ENCODE peak calls at places on chromosomes 4 and X, in eight cellular contexts. F is Calu3, K is psoas muscle, C is spleen, D is astrocyte of the spinal cord, E is choroid plexus epithelial cell, Q is nephron progenitor cell, R is hepatocyte. P is an unnamed sample.

GRCh38 chr4:42048394-42048793 is 58.1 kb downstream of the SLC30A9 start:
- DNase-seq in E (peak), D (peak), Q (no peak), R (no peak), K (no peak), F (no peak), C (no peak), P (no peak)

GRCh38 chrX:98480606-98481005 is 1596.9 kb downstream of the RPA4 start:
- DNase-seq in E (no peak), K (no peak), D (no peak), Q (no peak), R (no peak), C (no peak), F (no peak), P (no peak)

GRCh38 chrX:100695991-100696390 is 35.9 kb downstream of the SYTL4 start:
- DNase-seq in K (no peak), F (no peak), Q (no peak), R (no peak), D (no peak), E (peak), C (no peak), P (no peak)

GRCh38 chr4:4271912-4272311 is 18.0 kb downstream of the LYAR start:
- DNase-seq in C (no peak), E (peak), Q (no peak), K (no peak), R (no peak), F (no peak), D (no peak), P (no peak)

GRCh38 chrX:37825225-37825842 is 22.0 kb downstream of the DYNLT3 start:
- DNase-seq in E (peak), R (peak), Q (peak), D (peak), K (no peak), F (peak), C (no peak), P (no peak)

GRCh38 chrX:43717161-43717560 is 61.1 kb downstream of the MAOA start:
- DNase-seq in D (no peak), R (no peak), E (no peak), Q (no peak), C (no peak), F (no peak), K (no peak), P (no peak)

GRCh38 chrX:69555396-69556023 is 51.4 kb downstream of the NALF2 start:
- DNase-seq in C (no peak), R (peak), D (no peak), E (peak), K (no peak), Q (no peak), F (no peak), P (no peak)

GRCh38 chr4:45946699-45947098 is 177.2 kb downstream of the GABRG1 start:
- DNase-seq in Q (no peak), E (no peak), K (no peak), R (no peak), C (no peak), F (no peak), D (no peak), P (no peak)

GRCh38 chr4:7717161-7717560 is 222.5 kb downstream of the AFAP1 start:
- DNase-seq in C (no peak), R (no peak), Q (no peak), F (no peak), E (no peak), D (no peak), K (peak), P (no peak)

GRCh38 chrX:46408553-46409407 is 136.4 kb downstream of the ZNF674 start:
- DNase-seq in C (peak), Q (peak), R (peak), D (peak), F (peak), E (peak), K (peak), P (no peak)

GRCh38 chr4:4555916-4556315 is 14.1 kb upstream of the STX18 start:
- DNase-seq in K (no peak), D (peak), Q (no peak), C (no peak), E (peak), R (no peak), F (no peak), P (no peak)

GRCh38 chr4:26780524-26780923 is 80.1 kb upstream of the STIM2 start:
- DNase-seq in F (no peak), Q (no peak), K (no peak), D (peak), E (peak), C (no peak), R (no peak), P (no peak)

GRCh38 chrX:40173662-40174593 is 76.2 kb upstream of the BCOR start:
- DNase-seq in D (no peak), F (peak), C (peak), R (peak), Q (peak), K (peak), E (peak), P (peak)

GRCh38 chr4:174538123-174538875 is 16.0 kb upstream of the HPGD start:
- DNase-seq in R (peak), Q (no peak), E (no peak), C (no peak), F (no peak), D (no peak), K (no peak), P (no peak)

GRCh38 chr4:126124817-126125216 is 810.1 kb downstream of the FAT4 start:
- DNase-seq in Q (no peak), K (no peak), E (no peak), R (no peak), C (no peak), D (no peak), F (no peak), P (no peak)

GRCh38 chr4:173735055-173735454 is 205.0 kb upstream of the HAND2 start:
- DNase-seq in C (no peak), E (no peak), Q (no peak), D (no peak), R (no peak), K (no peak), F (no peak), P (no peak)

GRCh38 chrX:150155396-150156048 is 207.6 kb upstream of the MAMLD1 start:
- DNase-seq in D (peak), Q (no peak), F (peak), E (peak), C (no peak), K (no peak), R (peak), P (no peak)

GRCh38 chrX:78922754-78923153 is 22.4 kb upstream of the P2RY10 start:
- DNase-seq in F (no peak), C (no peak), R (no peak), E (no peak), D (no peak), K (no peak), Q (no peak), P (no peak)

GRCh38 chr4:56301181-56302076 is 85.9 kb downstream of the AASDH start:
- DNase-seq in Q (peak), D (peak), F (peak), K (no peak), E (peak), R (peak), C (no peak), P (no peak)

GRCh38 chrX:19075754-19076153 is 46.5 kb downstream of the ADGRG2 start:
- DNase-seq in Q (no peak), F (no peak), D (no peak), E (no peak), K (no peak), C (no peak), R (no peak), P (no peak)

GRCh38 chrX:30875957-30876356 is 13.1 kb downstream of the TAB3 start:
- DNase-seq in R (no peak), Q (no peak), E (peak), D (peak), F (no peak), C (no peak), K (no peak), P (no peak)

GRCh38 chr4:168737441-168738176 is 240.8 kb downstream of the PALLD start:
- DNase-seq in D (peak), Q (no peak), K (no peak), R (no peak), F (no peak), E (peak), C (no peak), P (no peak)

GRCh38 chr4:14196141-14196540 is 568.6 kb upstream of the BOD1L1 start:
- DNase-seq in R (peak), F (peak), K (no peak), Q (peak), E (peak), D (peak), C (no peak), P (no peak)

GRCh38 chr4:34720563-34720962 is 1523.8 kb downstream of the ARAP2 start:
- DNase-seq in D (peak), F (no peak), C (no peak), R (peak), E (peak), K (no peak), Q (no peak), P (no peak)

GRCh38 chr4:48388504-48389154 is 47.3 kb downstream of the SLAIN2 start:
- DNase-seq in D (peak), C (no peak), Q (no peak), K (no peak), E (peak), F (no peak), R (no peak), P (no peak)

GRCh38 chr4:145320269-145320668 is 139.9 kb upstream of the OTUD4 start:
- DNase-seq in F (no peak), Q (no peak), R (no peak), E (no peak), C (no peak), D (no peak), K (no peak), P (no peak)

GRCh38 chrX:73525928-73526690 is 36.9 kb upstream of the CHIC1 start:
- DNase-seq in F (no peak), E (no peak), K (no peak), D (no peak), R (no peak), C (no peak), Q (no peak), P (no peak)

GRCh38 chrX:13093489-13094140 is 49.2 kb upstream of the FAM9C start:
- DNase-seq in E (no peak), D (no peak), R (no peak), F (no peak), C (no peak), K (no peak), Q (no peak), P (no peak)

GRCh38 chrX:103158317-103158621 is 56.6 kb upstream of the BEX4 start:
- DNase-seq in R (no peak), E (no peak), D (no peak), K (no peak), F (no peak), C (no peak), Q (no peak), P (no peak)
- TF ChIP-seq CTCF in R (no peak), E (no peak), D (no peak), K (no peak), F (peak), C (no peak), Q (no peak), P (peak)

GRCh38 chrX:108811891-108812290 is 75.5 kb upstream of the IRS4 start:
- DNase-seq in F (no peak), K (no peak), D (no peak), E (no peak), R (no peak), C (no peak), Q (peak), P (no peak)
- TF ChIP-seq CTCF in F (no peak), K (no peak), D (no peak), E (no peak), R (no peak), C (no peak), Q (peak), P (no peak)

GRCh38 chr4:94290245-94290644 is 52.4 kb downstream of the HPGDS start:
- DNase-seq in C (no peak), K (no peak), R (no peak), D (no peak), Q (no peak), E (peak), F (no peak), P (no peak)
- TF ChIP-seq CTCF in C (no peak), K (no peak), R (no peak), D (no peak), Q (no peak), E (peak), F (no peak), P (peak)

GRCh38 chr4:152640058-152640921 is 39.5 kb downstream of the TMEM154 start:
- DNase-seq in K (no peak), E (peak), C (no peak), F (no peak), R (peak), Q (no peak), D (peak), P (no peak)
- TF ChIP-seq CTCF in K (peak), E (peak), C (peak), F (peak), R (peak), Q (peak), D (peak), P (peak)

DNA sequence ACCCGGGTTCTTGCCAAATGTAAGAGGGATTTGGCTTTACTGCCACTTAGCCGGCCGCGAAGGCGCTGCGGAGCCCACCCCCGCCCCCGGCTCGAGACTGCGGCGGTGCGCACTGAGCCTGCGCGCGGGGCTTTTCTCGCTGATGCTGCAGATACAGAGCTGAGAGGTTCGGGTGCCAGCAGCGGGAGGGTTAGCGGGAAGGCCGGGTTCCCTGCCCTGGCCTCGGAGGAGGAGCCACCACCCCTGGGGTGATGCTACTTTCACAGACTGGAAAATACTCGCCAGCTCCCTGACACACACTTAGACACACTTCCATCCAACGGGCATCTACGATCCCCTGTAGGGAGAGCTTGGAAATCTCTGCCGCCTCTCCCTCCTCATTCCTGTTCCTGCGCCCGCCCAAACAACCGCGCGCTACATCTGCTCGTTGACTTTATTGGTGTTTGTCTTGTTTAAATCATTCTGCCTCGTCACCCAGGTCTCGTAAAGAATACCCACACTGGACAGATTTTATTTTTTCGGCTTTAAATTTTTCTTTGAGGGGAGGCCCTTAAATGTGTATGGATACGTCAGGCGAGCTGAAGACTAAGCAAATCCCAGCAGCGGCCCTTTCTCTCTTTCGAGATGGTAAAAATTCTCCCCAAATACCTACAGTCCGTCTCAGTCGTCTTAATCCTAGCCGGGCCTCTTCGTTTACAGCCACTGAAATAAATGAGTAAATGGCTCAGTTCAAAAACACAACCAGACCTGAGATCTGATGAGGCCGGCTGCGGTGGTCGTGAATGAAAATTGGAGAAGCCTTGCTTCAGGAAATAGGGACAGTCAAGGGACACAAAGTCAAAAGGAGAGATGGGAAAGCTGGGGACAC is 1.9 kb upstream of the PCDH7 start:
- DNase-seq in C (peak), D (no peak), E (peak), K (peak), F (peak), R (peak), Q (peak), P (peak)
- TF ChIP-seq CTCF in C (no peak), D (no peak), E (no peak), K (no peak), F (no peak), R (no peak), Q (no peak), P (no peak)

GRCh38 chr4:84401669-84402068 is 97.4 kb downstream of the NKX6-1 start:
- DNase-seq in Q (no peak), R (peak), D (no peak), F (no peak), C (no peak), E (no peak), K (no peak), P (no peak)
- TF ChIP-seq CTCF in Q (no peak), R (no peak), D (no peak), F (no peak), C (no peak), E (no peak), K (no peak), P (no peak)

DNA sequence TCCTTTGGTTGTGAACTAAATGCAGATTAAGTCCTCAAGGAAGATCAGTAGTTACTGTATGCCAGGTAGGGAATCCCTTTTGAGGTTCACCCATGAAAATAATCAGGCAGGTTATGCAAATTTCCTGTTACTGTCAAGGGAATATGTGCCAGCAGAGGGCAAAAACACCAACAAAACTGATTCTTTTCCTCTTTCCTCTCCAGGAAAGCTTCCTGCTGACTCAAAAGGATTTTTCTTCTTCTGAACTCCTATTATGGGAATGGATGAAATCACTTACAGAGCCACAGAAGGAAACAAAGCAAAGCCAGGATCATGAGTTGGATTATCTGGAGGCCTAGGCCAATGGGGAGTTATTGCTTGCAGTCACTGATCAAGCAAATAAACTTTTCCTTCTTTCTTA is 49.8 kb downstream of the TMPRSS11F start:
- DNase-seq in C (no peak), D (no peak), E (no peak), K (no peak), Q (no peak), R (no peak), F (no peak), P (no peak)
- TF ChIP-seq CTCF in C (no peak), D (no peak), E (no peak), K (no peak), Q (no peak), R (peak), F (no peak), P (no peak)

DNA sequence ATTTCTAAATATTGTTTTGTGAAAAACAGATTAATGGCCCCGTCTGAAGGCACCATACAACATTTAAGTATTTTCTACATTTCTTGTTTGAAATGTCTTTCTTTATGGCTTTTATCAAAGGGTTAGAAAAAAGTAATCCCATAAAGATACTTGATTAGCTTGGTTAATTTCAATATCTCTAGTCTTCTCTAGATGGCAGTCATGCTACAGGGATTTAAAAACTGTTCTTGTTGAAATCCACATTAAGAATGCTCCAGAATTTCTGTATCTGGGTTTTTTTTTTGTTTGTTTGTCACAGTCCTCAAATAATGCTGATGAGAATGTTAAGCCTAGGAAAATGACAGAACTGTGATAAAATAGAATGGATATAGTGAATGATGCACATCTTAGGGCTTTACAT is 109.0 kb upstream of the AADAT start:
- DNase-seq in C (no peak), D (no peak), F (no peak), K (no peak), Q (no peak), R (no peak), E (peak), P (no peak)
- TF ChIP-seq CTCF in C (no peak), D (no peak), F (no peak), K (no peak), Q (no peak), R (peak), E (no peak), P (peak)

DNA sequence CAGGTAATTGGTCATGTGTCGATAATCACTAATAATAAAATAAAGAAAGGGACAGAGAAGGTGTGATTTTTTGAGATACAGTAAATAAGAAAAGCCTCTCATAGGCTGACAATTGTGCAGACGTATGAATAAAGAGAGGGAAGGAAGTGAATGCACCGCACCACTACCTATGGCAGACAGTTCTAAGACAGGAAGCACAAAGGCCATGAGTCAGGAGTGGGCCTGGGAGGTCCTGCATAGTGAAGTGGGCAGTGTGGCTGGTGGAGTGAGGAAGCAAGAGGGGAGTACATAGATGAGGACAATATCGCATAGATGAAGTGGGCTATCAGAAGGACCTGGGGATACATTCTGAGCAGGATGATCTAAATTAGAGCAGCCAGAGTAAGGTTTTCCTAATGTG is 75.6 kb downstream of the BMP3 start:
- DNase-seq in C (no peak), D (no peak), E (no peak), K (no peak), F (no peak), Q (no peak), R (no peak), P (no peak)
- TF ChIP-seq CTCF in C (no peak), D (no peak), E (no peak), K (no peak), F (no peak), Q (no peak), R (no peak), P (no peak)